ENCODE peak calls at places on chromosomes 13 and 19, in four cellular contexts. One of them, this sample, is unnamed.
A peak's percentile ranks its signal among the peaks of the same experiment; 100 is the strongest.

GRCh38 chr19:18057557-18057956 is 29.2 kb downstream of the IL12RB1 start:
- DNase-seq in NCI-H2171: peak; percentile 27
- DNase-seq in ELR: no peak
- DNase-seq in activated T-helper 9 cell treated with anti-CD3 and anti-CD28 coated beads, Interleukin-2, amount 50 U/mL, for 16 hours: no peak
- DNase-seq in this sample: no peak

GRCh38 chr13:83162493-83162892 is 719.8 kb downstream of the SLITRK1 start:
- DNase-seq in activated T-helper 9 cell treated with anti-CD3 and anti-CD28 coated beads, Interleukin-2, amount 50 U/mL, for 16 hours: no peak
- DNase-seq in ELR: no peak
- DNase-seq in NCI-H2171: no peak
- DNase-seq in this sample: no peak

GRCh38 chr19:49114630-49115363 is 627 bp downstream of the LIN7B start:
- DNase-seq in ELR: peak; percentile 49
- DNase-seq in NCI-H2171: peak; percentile 71
- DNase-seq in activated T-helper 9 cell treated with anti-CD3 and anti-CD28 coated beads, Interleukin-2, amount 50 U/mL, for 16 hours: peak; percentile 21
- DNase-seq in this sample: peak; percentile 81

GRCh38 chr13:109616021-109616420 is 170.4 kb downstream of the IRS2 start:
- DNase-seq in activated T-helper 9 cell treated with anti-CD3 and anti-CD28 coated beads, Interleukin-2, amount 50 U/mL, for 16 hours: no peak
- DNase-seq in NCI-H2171: no peak
- DNase-seq in ELR: no peak
- DNase-seq in this sample: no peak

GRCh38 chr13:26722321-26722720 is 38.3 kb downstream of the GPR12 start:
- DNase-seq in activated T-helper 9 cell treated with anti-CD3 and anti-CD28 coated beads, Interleukin-2, amount 50 U/mL, for 16 hours: no peak
- DNase-seq in NCI-H2171: no peak
- DNase-seq in ELR: no peak
- DNase-seq in this sample: no peak

GRCh38 chr19:3474614-3475013 is 5.7 kb downstream of the SMIM24 start:
- DNase-seq in NCI-H2171: no peak
- DNase-seq in ELR: no peak
- DNase-seq in activated T-helper 9 cell treated with anti-CD3 and anti-CD28 coated beads, Interleukin-2, amount 50 U/mL, for 16 hours: no peak
- DNase-seq in this sample: no peak

GRCh38 chr19:52190679-52191293 is 934 bp downstream of the PPP2R1A start:
- DNase-seq in activated T-helper 9 cell treated with anti-CD3 and anti-CD28 coated beads, Interleukin-2, amount 50 U/mL, for 16 hours: no peak
- DNase-seq in NCI-H2171: no peak
- DNase-seq in ELR: peak; percentile 50
- DNase-seq in this sample: peak; percentile 50

GRCh38 chr13:78655906-78656305 is 3.0 kb downstream of the OBI1 start:
- DNase-seq in ELR: no peak
- DNase-seq in activated T-helper 9 cell treated with anti-CD3 and anti-CD28 coated beads, Interleukin-2, amount 50 U/mL, for 16 hours: no peak
- DNase-seq in NCI-H2171: no peak
- DNase-seq in this sample: no peak

GRCh38 chr13:24267283-24267682 is 42.1 kb upstream of the C1QTNF9 start:
- DNase-seq in ELR: no peak
- DNase-seq in NCI-H2171: no peak
- DNase-seq in activated T-helper 9 cell treated with anti-CD3 and anti-CD28 coated beads, Interleukin-2, amount 50 U/mL, for 16 hours: no peak
- DNase-seq in this sample: no peak

GRCh38 chr19:6233051-6233826 is 46.5 kb downstream of the MLLT1 start:
- DNase-seq in NCI-H2171: no peak
- DNase-seq in activated T-helper 9 cell treated with anti-CD3 and anti-CD28 coated beads, Interleukin-2, amount 50 U/mL, for 16 hours: no peak
- DNase-seq in ELR: no peak
- DNase-seq in this sample: no peak

GRCh38 chr13:78478183-78478582 is 125.2 kb downstream of the POU4F1 start:
- DNase-seq in activated T-helper 9 cell treated with anti-CD3 and anti-CD28 coated beads, Interleukin-2, amount 50 U/mL, for 16 hours: no peak
- DNase-seq in NCI-H2171: no peak
- DNase-seq in ELR: no peak
- DNase-seq in this sample: no peak

GRCh38 chr13:59700281-59700680 is 463.4 kb downstream of the DIAPH3 start:
- DNase-seq in ELR: peak; percentile 70
- DNase-seq in activated T-helper 9 cell treated with anti-CD3 and anti-CD28 coated beads, Interleukin-2, amount 50 U/mL, for 16 hours: no peak
- DNase-seq in NCI-H2171: no peak
- DNase-seq in this sample: no peak

GRCh38 chr13:71759506-71760225 is 107.3 kb downstream of the DACH1 start:
- DNase-seq in activated T-helper 9 cell treated with anti-CD3 and anti-CD28 coated beads, Interleukin-2, amount 50 U/mL, for 16 hours: no peak
- DNase-seq in NCI-H2171: no peak
- DNase-seq in ELR: no peak
- DNase-seq in this sample: no peak

GRCh38 chr19:45172173-45172572 is 5.9 kb downstream of the TRAPPC6A start:
- DNase-seq in ELR: no peak
- DNase-seq in NCI-H2171: no peak
- DNase-seq in activated T-helper 9 cell treated with anti-CD3 and anti-CD28 coated beads, Interleukin-2, amount 50 U/mL, for 16 hours: no peak
- DNase-seq in this sample: no peak

GRCh38 chr19:10544242-10544752 is 593 bp downstream of the ATG4D start:
- DNase-seq in ELR: peak; percentile 49
- DNase-seq in activated T-helper 9 cell treated with anti-CD3 and anti-CD28 coated beads, Interleukin-2, amount 50 U/mL, for 16 hours: no peak
- DNase-seq in NCI-H2171: no peak
- DNase-seq in this sample: no peak

GRCh38 chr13:46086421-46086922 is 18.4 kb downstream of the CPB2 start:
- DNase-seq in activated T-helper 9 cell treated with anti-CD3 and anti-CD28 coated beads, Interleukin-2, amount 50 U/mL, for 16 hours: no peak
- DNase-seq in ELR: no peak
- DNase-seq in NCI-H2171: no peak
- DNase-seq in this sample: no peak

GRCh38 chr19:50214699-50215543 is 11.5 kb downstream of the MYH14 start:
- DNase-seq in NCI-H2171: no peak
- DNase-seq in activated T-helper 9 cell treated with anti-CD3 and anti-CD28 coated beads, Interleukin-2, amount 50 U/mL, for 16 hours: no peak
- DNase-seq in ELR: no peak
- DNase-seq in this sample: no peak

GRCh38 chr13:109697936-109698335 is 88.4 kb downstream of the IRS2 start:
- DNase-seq in activated T-helper 9 cell treated with anti-CD3 and anti-CD28 coated beads, Interleukin-2, amount 50 U/mL, for 16 hours: no peak
- DNase-seq in NCI-H2171: no peak
- DNase-seq in ELR: no peak
- DNase-seq in this sample: no peak

GRCh38 chr19:41801682-41802317 is 5.4 kb downstream of the CEACAM3 start:
- DNase-seq in NCI-H2171: no peak
- DNase-seq in ELR: no peak
- DNase-seq in activated T-helper 9 cell treated with anti-CD3 and anti-CD28 coated beads, Interleukin-2, amount 50 U/mL, for 16 hours: no peak
- DNase-seq in this sample: no peak

GRCh38 chr19:29663861-29664752 is 1.2 kb upstream of the PLEKHF1 start:
- DNase-seq in activated T-helper 9 cell treated with anti-CD3 and anti-CD28 coated beads, Interleukin-2, amount 50 U/mL, for 16 hours: no peak
- DNase-seq in ELR: peak; percentile 37
- DNase-seq in NCI-H2171: no peak
- DNase-seq in this sample: no peak

GRCh38 chr19:13938361-13939027 is at the start of gene PODNL1:
- DNase-seq in ELR: peak; percentile 49
- DNase-seq in activated T-helper 9 cell treated with anti-CD3 and anti-CD28 coated beads, Interleukin-2, amount 50 U/mL, for 16 hours: no peak
- DNase-seq in NCI-H2171: no peak
- DNase-seq in this sample: no peak

GRCh38 chr19:35913589-35913988 is 5.5 kb upstream of the TYROBP start:
- DNase-seq in activated T-helper 9 cell treated with anti-CD3 and anti-CD28 coated beads, Interleukin-2, amount 50 U/mL, for 16 hours: no peak
- DNase-seq in NCI-H2171: no peak
- DNase-seq in ELR: peak; percentile 50
- DNase-seq in this sample: peak; percentile 34

GRCh38 chr19:13116282-13117175 is at the start of gene TRMT1:
- DNase-seq in ELR: peak; percentile 96
- DNase-seq in NCI-H2171: peak; percentile 94
- DNase-seq in activated T-helper 9 cell treated with anti-CD3 and anti-CD28 coated beads, Interleukin-2, amount 50 U/mL, for 16 hours: peak; percentile 87
- DNase-seq in this sample: peak; percentile 98

GRCh38 chr19:13115936-13116281 is 631 bp downstream of the TRMT1 start:
- DNase-seq in NCI-H2171: no peak
- DNase-seq in activated T-helper 9 cell treated with anti-CD3 and anti-CD28 coated beads, Interleukin-2, amount 50 U/mL, for 16 hours: no peak
- DNase-seq in ELR: no peak
- DNase-seq in this sample: peak; percentile 58

GRCh38 chr13:32314968-32315254 is 252 bp downstream of the ZAR1L start:
- DNase-seq in activated T-helper 9 cell treated with anti-CD3 and anti-CD28 coated beads, Interleukin-2, amount 50 U/mL, for 16 hours: peak; percentile 28
- DNase-seq in NCI-H2171: no peak
- DNase-seq in ELR: peak; percentile 70
- DNase-seq in this sample: peak; percentile 72

GRCh38 chr19:6087074-6087506 is 23.2 kb downstream of the RFX2 start:
- DNase-seq in activated T-helper 9 cell treated with anti-CD3 and anti-CD28 coated beads, Interleukin-2, amount 50 U/mL, for 16 hours: no peak
- DNase-seq in ELR: no peak
- DNase-seq in NCI-H2171: no peak
- DNase-seq in this sample: no peak

GRCh38 chr19:8017808-8018207 is 12.4 kb upstream of the ELAVL1 start:
- DNase-seq in NCI-H2171: no peak
- DNase-seq in activated T-helper 9 cell treated with anti-CD3 and anti-CD28 coated beads, Interleukin-2, amount 50 U/mL, for 16 hours: no peak
- DNase-seq in ELR: no peak
- DNase-seq in this sample: no peak

GRCh38 chr19:49355890-49356289 is 6.3 kb downstream of the TEAD2 start:
- DNase-seq in NCI-H2171: no peak
- DNase-seq in activated T-helper 9 cell treated with anti-CD3 and anti-CD28 coated beads, Interleukin-2, amount 50 U/mL, for 16 hours: no peak
- DNase-seq in ELR: no peak
- DNase-seq in this sample: no peak

GRCh38 chr19:38958301-38958700 is 17.2 kb downstream of the FBXO17 start:
- DNase-seq in ELR: no peak
- DNase-seq in activated T-helper 9 cell treated with anti-CD3 and anti-CD28 coated beads, Interleukin-2, amount 50 U/mL, for 16 hours: no peak
- DNase-seq in NCI-H2171: no peak
- DNase-seq in this sample: no peak

GRCh38 chr13:55007681-55008080 is 1979.1 kb downstream of the OLFM4 start:
- DNase-seq in ELR: no peak
- DNase-seq in activated T-helper 9 cell treated with anti-CD3 and anti-CD28 coated beads, Interleukin-2, amount 50 U/mL, for 16 hours: no peak
- DNase-seq in NCI-H2171: no peak
- DNase-seq in this sample: no peak

GRCh38 chr19:38193445-38193844 is 30.6 kb downstream of the DPF1 start:
- DNase-seq in activated T-helper 9 cell treated with anti-CD3 and anti-CD28 coated beads, Interleukin-2, amount 50 U/mL, for 16 hours: no peak
- DNase-seq in ELR: no peak
- DNase-seq in NCI-H2171: peak; percentile 60
- DNase-seq in this sample: no peak

GRCh38 chr19:2261438-2262172 is 5.4 kb upstream of the JSRP1 start:
- DNase-seq in ELR: peak; percentile 54
- DNase-seq in NCI-H2171: no peak
- DNase-seq in activated T-helper 9 cell treated with anti-CD3 and anti-CD28 coated beads, Interleukin-2, amount 50 U/mL, for 16 hours: no peak
- DNase-seq in this sample: no peak

GRCh38 chr13:79527698-79528097 is 46.7 kb downstream of the NDFIP2 start:
- DNase-seq in ELR: no peak
- DNase-seq in activated T-helper 9 cell treated with anti-CD3 and anti-CD28 coated beads, Interleukin-2, amount 50 U/mL, for 16 hours: no peak
- DNase-seq in NCI-H2171: no peak
- DNase-seq in this sample: no peak

This sample was measured in RKO.